ENCODE peak calls at places on chromosomes 7 and 10, in five cellular contexts. Y is endothelial cell of umbilical vein, H is IMR-90, D is astrocyte, R is adrenal gland. C is an unnamed sample.
A peak's percentile ranks its signal among the peaks of the same experiment; 100 is the strongest.

GRCh38 chr7:90709501-90710465 is 113.7 kb downstream of the CDK14 start:
- DNase-seq in H (peak; percentile 78), Y (peak; percentile 81), R (peak; percentile 34), D (peak; percentile 68), C (peak; percentile 39)

GRCh38 chr10:3363316-3364070 is 190.9 kb upstream of the PITRM1 start:
- DNase-seq in H (peak; percentile 49), Y (no peak), R (no peak), D (no peak), C (no peak)

GRCh38 chr7:123583821-123584220 is 17.8 kb upstream of the ASB15 start:
- DNase-seq in Y (no peak), D (no peak), R (no peak), H (no peak), C (no peak)

GRCh38 chr10:593901-594457 is 95.5 kb downstream of the DIP2C start:
- DNase-seq in R (peak; percentile 18), Y (no peak), H (peak; percentile 91), D (peak; percentile 90), C (peak; percentile 11)

GRCh38 chr10:49243139-49243538 is 54.9 kb upstream of the TMEM273 start:
- DNase-seq in H (no peak), D (no peak), R (no peak), Y (no peak), C (no peak)

GRCh38 chr7:14233026-14233897 is 243.8 kb upstream of the ETV1 start:
- DNase-seq in Y (no peak), D (peak; percentile 59), H (peak; percentile 56), R (no peak), C (peak; percentile 72)

GRCh38 chr7:18975276-18975675 is 142.2 kb downstream of the TWIST1 start:
- DNase-seq in D (no peak), R (no peak), H (no peak), Y (no peak), C (no peak)

GRCh38 chr10:114956466-114956865 is 18.5 kb downstream of the TRUB1 start:
- DNase-seq in D (no peak), R (no peak), Y (no peak), H (no peak), C (no peak)

GRCh38 chr10:74058658-74059057 is 60.7 kb downstream of the VCL start:
- DNase-seq in Y (peak; percentile 39), H (no peak), R (no peak), D (peak; percentile 18), C (no peak)

GRCh38 chr10:44260286-44260928 is 124.5 kb downstream of the CXCL12 start:
- DNase-seq in H (no peak), R (no peak), Y (no peak), D (no peak), C (no peak)

GRCh38 chr10:10294801-10295515 is 722.7 kb upstream of the CELF2 start:
- DNase-seq in R (no peak), D (no peak), Y (no peak), H (no peak), C (no peak)

GRCh38 chr10:114576132-114576487 is 82.0 kb downstream of the ABLIM1 start:
- DNase-seq in Y (no peak), R (no peak), D (no peak), H (no peak), C (no peak)

GRCh38 chr10:113641702-113642101 is 22.1 kb downstream of the NRAP start:
- DNase-seq in D (no peak), R (no peak), Y (no peak), H (no peak), C (no peak)

GRCh38 chr10:120688928-120689327 is 162.2 kb upstream of the WDR11 start:
- DNase-seq in D (peak; percentile 1), R (no peak), Y (peak; percentile 27), H (no peak), C (no peak)

GRCh38 chr7:129069021-129069420 is 14.1 kb upstream of the TNPO3 start:
- DNase-seq in R (no peak), D (no peak), Y (no peak), H (no peak), C (no peak)

GRCh38 chr10:79022565-79023488 is 45.9 kb upstream of the ZMIZ1 start:
- DNase-seq in R (peak; percentile 45), D (peak; percentile 54), Y (peak; percentile 63), H (no peak), C (no peak)

GRCh38 chr7:26436996-26437547 is 145.4 kb downstream of the SNX10 start:
- DNase-seq in H (no peak), D (no peak), Y (no peak), R (no peak), C (no peak)

GRCh38 chr10:474406-474805 is 215.1 kb downstream of the DIP2C start:
- DNase-seq in Y (no peak), R (no peak), D (no peak), H (no peak), C (no peak)

GRCh38 chr10:17805921-17806577 is 3.1 kb upstream of the MRC1 start:
- DNase-seq in D (no peak), R (no peak), H (no peak), Y (no peak), C (no peak)

GRCh38 chr10:78700413-78700812 is 368.4 kb upstream of the ZMIZ1 start:
- DNase-seq in Y (peak; percentile 72), D (no peak), H (peak; percentile 38), R (peak; percentile 51), C (no peak)

GRCh38 chr7:45710271-45711160 is 136.3 kb downstream of the ADCY1 start:
- DNase-seq in R (no peak), Y (no peak), H (no peak), D (no peak), C (no peak)

GRCh38 chr7:90261441-90261840 is 16.5 kb downstream of the CFAP69 start:
- DNase-seq in H (no peak), D (no peak), Y (no peak), R (no peak), C (no peak)

GRCh38 chr10:91162495-91163268 is 57.8 kb upstream of the PCGF5 start:
- DNase-seq in D (peak; percentile 20), R (peak; percentile 90), H (peak; percentile 40), Y (peak; percentile 61), C (no peak)

GRCh38 chr10:132421377-132422168 is 24.6 kb downstream of the PWWP2B start:
- DNase-seq in H (peak; percentile 26), R (peak; percentile 93), D (peak; percentile 27), Y (no peak), C (peak; percentile 27)

GRCh38 chr10:89213191-89213808 is 6.2 kb upstream of the CH25H start:
- DNase-seq in R (no peak), D (peak; percentile 25), Y (peak; percentile 63), H (peak; percentile 63), C (no peak)

GRCh38 chr10:43689618-43689954 is 40.9 kb upstream of the ZNF32 start:
- DNase-seq in Y (no peak), H (no peak), D (peak; percentile 51), R (peak; percentile 55), C (peak; percentile 6)

GRCh38 chr7:31935671-31936070 is 134.5 kb downstream of the PDE1C start:
- DNase-seq in D (no peak), Y (peak; percentile 2), H (no peak), R (no peak), C (no peak)

GRCh38 chr10:124974131-124974530 is 32.2 kb downstream of the ZRANB1 start:
- DNase-seq in Y (no peak), D (no peak), H (no peak), R (no peak), C (no peak)

GRCh38 chr10:121886181-121886580 is 41.6 kb downstream of the ATE1 start:
- DNase-seq in R (no peak), H (no peak), D (no peak), Y (no peak), C (no peak)
- H3K27ac ChIP-seq in R (no peak overlapping the region), H (no peak overlapping the region), D (no peak overlapping the region), Y (no peak overlapping the region), C (no peak overlapping the region)

GRCh38 chr7:134480730-134481129 is 21.8 kb upstream of the AKR1B1 start:
- DNase-seq in R (peak; percentile 76), Y (peak; percentile 71), D (peak; percentile 52), H (peak; percentile 35), C (peak; percentile 48)

GRCh38 chr7:134477954-134478353 is 19.1 kb upstream of the AKR1B1 start:
- DNase-seq in Y (no peak), H (peak; percentile 22), R (no peak), D (peak; percentile 43), C (no peak)

GRCh38 chr7:134480202-134480601 is 21.3 kb upstream of the AKR1B1 start:
- DNase-seq in D (no peak), Y (no peak), R (no peak), H (no peak), C (no peak)

GRCh38 chr7:134481167-134481566 is 22.3 kb upstream of the AKR1B1 start:
- DNase-seq in H (no peak), D (no peak), Y (no peak), R (no peak), C (no peak)

GRCh38 chr7:134478707-134479106 is 19.8 kb upstream of the AKR1B1 start:
- DNase-seq in Y (no peak), H (peak; percentile 25), R (no peak), D (no peak), C (no peak)
- TF ChIP-seq CTCF in Y (no peak), H (peak; percentile 40), R (peak; percentile 13), D (peak; percentile 16), C (peak; percentile 24)

GRCh38 chr7:7175075-7175695 is 7.2 kb upstream of the C1GALT1 start:
- DNase-seq in D (no peak), H (no peak), R (no peak), Y (no peak), C (no peak)

GRCh38 chr7:7178081-7178480 is 4.3 kb upstream of the C1GALT1 start:
- DNase-seq in D (no peak), R (no peak), H (no peak), Y (no peak), C (no peak)

GRCh38 chr7:7176421-7177043 is 5.8 kb upstream of the C1GALT1 start:
- DNase-seq in Y (peak; percentile 86), R (peak; percentile 56), D (peak; percentile 88), H (peak; percentile 91), C (peak; percentile 81)

GRCh38 chr7:7178906-7179305 is 3.4 kb upstream of the C1GALT1 start:
- DNase-seq in Y (no peak), R (no peak), D (no peak), H (no peak), C (no peak)

DNA sequence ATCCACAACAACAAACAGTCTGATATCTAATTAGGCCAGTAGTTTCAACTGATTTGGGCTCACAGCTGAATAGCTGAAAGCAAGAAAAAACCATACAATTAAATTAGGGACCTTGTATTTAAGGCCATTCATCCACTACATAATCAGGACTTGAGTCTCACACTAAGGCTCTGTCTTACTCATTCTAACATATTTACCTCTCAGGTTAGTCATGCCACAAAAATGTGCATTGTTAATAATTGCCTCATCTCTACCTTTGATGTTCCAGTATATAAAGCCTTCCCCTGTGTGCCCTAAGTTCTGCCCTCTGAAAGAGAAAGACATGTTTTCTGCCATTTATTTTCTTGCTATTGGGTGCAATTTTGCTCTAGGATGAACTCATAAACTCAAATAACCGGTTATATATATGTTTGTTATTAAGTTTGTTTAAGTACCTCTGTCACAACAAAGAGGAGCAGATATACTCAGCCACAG is 5.3 kb upstream of the C1GALT1 start:
- DNase-seq in H (peak; percentile 85), Y (peak; percentile 80), R (no peak), D (peak; percentile 90), C (peak; percentile 64)
- H3K4me3 ChIP-seq in H (no peak overlapping the region), Y (no peak overlapping the region), R (no peak overlapping the region), D (peak overlapping the region; percentile 41), C (no peak overlapping the region)

GRCh38 chr10:58700576-58700975 is 187.9 kb downstream of the BICC1 start:
- DNase-seq in H (no peak), Y (no peak), R (no peak), D (no peak), C (no peak)
- H3K27ac ChIP-seq in H (no peak overlapping the region), Y (no peak overlapping the region), R (no peak overlapping the region), D (no peak overlapping the region), C (no peak overlapping the region)

GRCh38 chr10:80078448-80079311 is at the start of gene TMEM254:
- DNase-seq in D (peak; percentile 75), R (peak; percentile 92), Y (peak; percentile 88), H (peak; percentile 81), C (peak; percentile 85)
- TF ChIP-seq CTCF in D (no peak), R (no peak), Y (no peak), H (no peak), C (no peak)

C was measured in brain microvascular endothelial cell.